ENCODE peak calls at places on chromosomes 3 and 15, in four cellular contexts. B is SK-N-SH, P is K562, H is GM12891. L is an unnamed sample.

GRCh38 chr3:38636464-38636863 is 13.0 kb downstream of the SCN5A start:
- DNase-seq in H (no peak), P (no peak), B (no peak), L (no peak)

GRCh38 chr3:105598047-105598796 is 231.5 kb downstream of the ALCAM start:
- DNase-seq in P (no peak), B (no peak), H (no peak), L (no peak)

GRCh38 chr15:31004220-31004733 is 12.8 kb upstream of the MTMR10 start:
- DNase-seq in B (no peak), P (no peak), H (peak), L (no peak)

GRCh38 chr15:43932907-43933306 is 106.1 kb downstream of the WDR76 start:
- DNase-seq in P (no peak), H (no peak), B (no peak), L (no peak)

GRCh38 chr3:195854628-195855300 is 43.0 kb upstream of the MUC4 start:
- DNase-seq in P (peak), B (no peak), H (no peak), L (no peak)

GRCh38 chr3:189863031-189863430 is 231.8 kb downstream of the TP63 start:
- DNase-seq in H (no peak), B (no peak), P (no peak), L (no peak)

GRCh38 chr3:72993391-72993790 is 3.2 kb upstream of the PPP4R2 start:
- DNase-seq in H (no peak), P (peak), B (no peak), L (no peak)

GRCh38 chr15:62624541-62625399 is 417.8 kb upstream of the TPM1 start:
- DNase-seq in P (no peak), B (no peak), H (no peak), L (no peak)

GRCh38 chr3:29853841-29854397 is 573.0 kb downstream of the RBMS3 start:
- DNase-seq in B (no peak), H (no peak), P (no peak), L (no peak)

GRCh38 chr3:149736180-149737100 is 15.8 kb downstream of the COMMD2 start:
- DNase-seq in B (no peak), P (no peak), H (no peak), L (no peak)

GRCh38 chr3:12308517-12308916 is 19.6 kb downstream of the PPARG start:
- DNase-seq in B (no peak), P (no peak), H (no peak), L (no peak)

GRCh38 chr3:79618883-79619282 is 148.9 kb downstream of the ROBO1 start:
- DNase-seq in H (no peak), B (no peak), P (no peak), L (no peak)

GRCh38 chr3:18127181-18127863 is 297.8 kb downstream of the SATB1 start:
- DNase-seq in H (peak), P (no peak), B (no peak), L (no peak)

GRCh38 chr15:62390793-62391543 is 225.9 kb upstream of the C2CD4B start:
- DNase-seq in B (peak), H (peak), P (peak), L (peak)

DNA sequence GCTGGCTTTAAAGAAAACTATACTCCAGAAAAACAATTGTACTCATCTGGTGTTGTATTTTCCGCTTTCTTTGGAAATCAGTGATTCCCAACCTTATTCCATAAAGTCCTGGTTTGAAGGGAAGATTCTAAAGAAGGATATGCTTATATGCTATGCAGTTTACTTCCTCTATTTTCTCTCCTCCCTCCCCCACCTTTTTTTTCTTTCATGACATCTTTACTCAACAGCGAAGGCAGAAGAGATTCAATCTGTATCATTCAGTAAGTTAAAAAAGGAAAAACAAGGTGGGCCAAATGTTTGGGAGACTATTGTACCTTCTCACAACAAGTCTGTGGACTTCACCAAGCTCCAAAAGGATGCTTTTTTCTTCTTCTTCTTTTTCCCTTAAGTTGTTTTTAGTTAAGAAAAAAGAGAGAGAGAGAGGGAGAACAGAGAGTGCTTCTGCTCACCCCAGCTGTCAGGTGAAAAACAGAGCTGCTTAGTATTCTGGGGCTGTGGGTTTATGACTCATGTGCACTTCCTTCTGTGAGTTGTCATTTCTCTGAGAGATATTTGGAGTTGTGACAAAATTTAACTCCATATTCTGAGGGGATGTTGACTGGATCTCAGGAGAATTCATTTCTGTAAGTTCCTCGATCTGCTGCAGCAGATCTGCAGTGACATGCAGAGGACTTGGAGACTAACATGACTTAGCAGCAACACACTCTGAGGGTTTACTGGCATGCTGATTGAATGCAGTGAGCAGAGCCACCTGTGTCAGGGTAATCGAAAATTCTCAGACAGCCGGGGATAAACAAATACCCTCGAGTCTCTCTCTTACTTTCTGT is 70.7 kb downstream of the SSR3 start:
- DNase-seq in B (no peak), P (peak), H (no peak), L (no peak)
- TF ChIP-seq POLR2AphosphoS5 in B (peak), P (no peak), H (no peak), L (no peak)

DNA sequence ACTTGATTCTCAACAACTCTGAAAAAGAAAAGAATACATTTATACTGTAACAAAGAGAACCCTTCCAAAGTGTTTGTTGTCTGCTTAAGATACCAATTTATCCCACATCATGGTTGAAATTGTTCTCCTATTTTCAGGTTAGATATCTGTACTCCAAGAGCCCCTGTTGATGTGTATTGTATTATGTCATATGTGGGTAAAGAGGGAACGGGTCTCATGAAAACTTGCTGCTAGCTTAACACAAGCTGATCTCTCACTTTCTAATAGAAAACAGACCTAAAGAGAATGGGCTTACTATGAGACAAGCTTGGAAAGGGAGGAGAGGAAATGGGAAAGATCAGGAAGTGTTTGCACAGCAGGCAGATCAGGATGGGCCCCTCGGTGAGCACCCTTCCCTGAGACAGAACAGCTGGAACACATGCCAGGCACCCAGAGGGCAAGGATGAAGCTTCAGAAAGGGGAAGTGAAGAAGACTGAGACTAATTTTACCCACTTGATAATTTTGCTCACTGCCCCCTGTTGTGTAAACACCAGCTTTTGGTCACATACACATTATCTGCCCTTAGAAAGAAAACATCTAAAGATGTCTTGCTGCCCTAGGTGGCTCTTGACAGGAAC is 747.9 kb upstream of the CCDC54 start:
- DNase-seq in P (no peak), B (no peak), H (no peak), L (no peak)
- TF ChIP-seq TAF1 in P (no peak), B (no peak), H (no peak), L (no peak)

DNA sequence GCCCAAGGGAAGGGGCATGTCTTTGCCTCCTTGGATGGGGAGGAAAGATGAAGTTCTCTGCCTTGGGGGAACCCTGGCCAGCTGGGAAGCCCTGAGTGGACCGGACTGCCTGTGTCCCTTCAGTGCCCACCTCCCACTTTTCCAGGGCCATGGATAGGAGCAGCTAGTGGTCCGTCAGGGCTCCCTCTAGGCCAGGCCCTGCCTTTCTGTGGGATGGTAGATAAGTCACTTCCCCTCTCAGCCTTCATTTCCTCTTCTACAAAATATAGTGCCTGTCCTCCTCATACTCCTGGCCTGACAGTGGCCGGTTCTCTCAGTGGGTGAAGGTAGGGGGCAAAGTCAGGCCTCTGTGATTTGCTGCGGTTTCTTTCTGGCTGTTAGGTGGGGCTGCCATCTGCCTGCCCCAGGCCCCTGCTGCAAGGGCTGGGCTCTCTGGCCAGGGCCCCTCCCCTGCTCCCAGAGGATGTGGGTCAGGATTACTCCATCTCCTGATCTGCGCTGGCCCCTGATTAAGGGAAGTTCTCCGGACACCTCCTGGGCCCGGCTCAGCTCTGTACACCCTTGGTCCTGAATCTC is 1.4 kb downstream of the PLEKHO2 start:
- DNase-seq in P (peak), H (no peak), B (peak), L (no peak)
- TF ChIP-seq POLR2AphosphoS5 in P (no peak), H (no peak), B (no peak), L (no peak)

GRCh38 chr15:95679847-95680582 is 650.5 kb upstream of the NR2F2 start:
- DNase-seq in P (no peak), H (no peak), B (no peak), L (no peak)
- TF ChIP-seq TAF1 in P (no peak), H (no peak), B (no peak), L (no peak)

GRCh38 chr3:138361193-138361525 is 12.8 kb downstream of the MRAS start:
- DNase-seq in P (no peak), H (no peak), B (no peak), L (no peak)
- TF ChIP-seq POLR2AphosphoS5 in P (no peak), H (no peak), B (no peak), L (no peak)

GRCh38 chr15:50750227-50750597 is 15.3 kb downstream of the SPPL2A start:
- DNase-seq in P (no peak), B (no peak), H (no peak), L (no peak)

GRCh38 chr15:50740955-50741354 is 24.6 kb downstream of the SPPL2A start:
- DNase-seq in H (no peak), P (no peak), B (no peak), L (no peak)

GRCh38 chr15:50744601-50745000 is 20.9 kb downstream of the SPPL2A start:
- DNase-seq in B (no peak), H (no peak), P (no peak), L (no peak)
- TF ChIP-seq TAF1 in B (no peak), H (no peak), P (no peak), L (no peak)

GRCh38 chr3:45145223-45145622 is 955 bp downstream of the CDCP1 start:
- DNase-seq in B (peak), P (no peak), H (no peak), L (no peak)
- TF ChIP-seq POLR2AphosphoS5 in B (no peak), P (no peak), H (no peak), L (no peak)

GRCh38 chr15:71484080-71484479 is 326.3 kb upstream of the NR2E3 start:
- DNase-seq in P (no peak), B (no peak), H (no peak), L (no peak)

GRCh38 chr15:71480566-71480965 is 329.8 kb upstream of the NR2E3 start:
- DNase-seq in B (no peak), H (no peak), P (no peak), L (no peak)

GRCh38 chr15:71489570-71489969 is 320.8 kb upstream of the NR2E3 start:
- DNase-seq in B (no peak), H (no peak), P (no peak), L (no peak)

DNA sequence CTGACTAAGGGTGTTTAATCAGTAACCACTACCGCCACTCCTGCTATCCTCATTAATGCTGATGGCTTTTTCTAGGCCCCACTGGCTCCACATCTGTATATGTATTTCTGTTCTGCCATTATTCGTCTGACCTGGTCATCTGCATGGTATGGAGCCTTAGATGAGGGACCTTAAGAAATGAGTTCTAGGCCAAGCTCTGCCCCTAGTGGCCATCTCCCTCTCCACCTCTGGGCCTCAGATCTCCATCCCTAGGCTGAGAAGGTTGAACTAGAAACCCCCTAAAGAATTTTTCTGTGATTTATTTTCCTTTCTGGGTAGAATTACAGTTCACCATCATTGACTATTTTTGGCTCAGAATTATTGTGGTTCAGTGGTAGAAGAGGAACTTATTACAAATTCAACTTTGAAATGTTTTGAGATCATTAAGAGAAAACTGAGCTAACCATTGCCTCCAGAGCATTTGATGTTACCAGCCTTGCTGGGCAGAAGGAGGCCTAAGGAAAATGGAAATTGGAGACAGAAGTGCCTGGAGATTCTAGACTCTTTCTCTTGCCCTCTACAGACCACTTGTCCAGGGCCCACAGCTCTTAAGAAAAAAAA is 325.2 kb upstream of the NR2E3 start:
- DNase-seq in P (peak), H (no peak), B (peak), L (no peak)
- TF ChIP-seq TAF1 in P (no peak), H (no peak), B (no peak), L (no peak)

L was measured in GM12892.